ENCODE peak calls at places on chromosomes 5 and 9, in seven cellular contexts. T is brain microvascular endothelial cell; H is CD4-positive, alpha-beta memory T cell; S is fibroblast of lung; X is tibial artery; D is heart left ventricle; M is mesendoderm. G is an unnamed sample.

GRCh38 chr5:132655821-132656773 is 1.9 kb upstream of the IL13 start:
- DNase-seq in T (no peak), H (peak), S (peak), X (no peak), D (no peak), M (no peak), G (no peak)

GRCh38 chr5:181215997-181216982 is 6.8 kb upstream of the TRIM41 start:
- DNase-seq in T (no peak), H (peak), S (no peak), X (no peak), D (no peak), M (no peak), G (no peak)

GRCh38 chr5:14035859-14036440 is 91.5 kb upstream of the DNAH5 start:
- DNase-seq in T (peak), H (no peak), S (peak), X (no peak), D (peak), M (peak), G (peak)

GRCh38 chr5:103562453-103563157 is at the start of gene NUDT12:
- DNase-seq in T (peak), H (peak), S (peak), X (peak), D (peak), M (peak), G (no peak)

GRCh38 chr9:133712221-133713100 is 25.7 kb downstream of the SARDH start:
- DNase-seq in T (no peak), H (no peak), S (no peak), X (no peak), D (no peak), M (no peak), G (no peak)

GRCh38 chr5:33444542-33444941 is 3.8 kb downstream of the TARS1 start:
- DNase-seq in T (no peak), H (no peak), S (no peak), X (no peak), D (no peak), M (no peak), G (no peak)

GRCh38 chr5:76765249-76765648 is 49.3 kb downstream of the F2R start:
- DNase-seq in T (peak), H (no peak), S (peak), X (no peak), D (no peak), M (no peak), G (no peak)

GRCh38 chr5:127804886-127805426 is 101.8 kb downstream of the CCDC192 start:
- DNase-seq in T (no peak), H (no peak), S (no peak), X (no peak), D (no peak), M (no peak), G (peak)

GRCh38 chr9:75957095-75957494 is 66.6 kb downstream of the PCSK5 start:
- DNase-seq in T (no peak), H (no peak), S (no peak), X (no peak), D (no peak), M (no peak), G (no peak)

GRCh38 chr5:179871506-179871905 is 12.9 kb upstream of the MRNIP start:
- DNase-seq in T (no peak), H (no peak), S (no peak), X (no peak), D (no peak), M (no peak), G (no peak)

GRCh38 chr5:168152660-168153059 is 138.8 kb upstream of the WWC1 start:
- DNase-seq in T (no peak), H (no peak), S (no peak), X (no peak), D (no peak), M (no peak), G (peak)

GRCh38 chr9:79604149-79604548 is 32.4 kb downstream of the TLE4 start:
- DNase-seq in T (no peak), H (no peak), S (no peak), X (no peak), D (no peak), M (no peak), G (no peak)

GRCh38 chr5:173771058-173771742 is 116.9 kb upstream of the CPEB4 start:
- DNase-seq in T (no peak), H (no peak), S (no peak), X (no peak), D (no peak), M (peak), G (no peak)

GRCh38 chr5:116076496-116076895 is 8.3 kb upstream of the COMMD10 start:
- DNase-seq in T (no peak), H (no peak), S (no peak), X (no peak), D (no peak), M (no peak), G (no peak)

GRCh38 chr5:169080352-169080938 is 220.5 kb downstream of the SLIT3 start:
- DNase-seq in T (no peak), H (no peak), S (no peak), X (no peak), D (no peak), M (no peak), G (no peak)

GRCh38 chr9:5518937-5519319 is 8.6 kb downstream of the PDCD1LG2 start:
- DNase-seq in T (no peak), H (no peak), S (no peak), X (no peak), D (no peak), M (no peak), G (no peak)

GRCh38 chr5:142015781-142016533 is 3.1 kb upstream of the GNPDA1 start:
- DNase-seq in T (no peak), H (peak), S (no peak), X (no peak), D (peak), M (no peak), G (no peak)

GRCh38 chr9:111728617-111729366 is 65.9 kb downstream of the SHOC1 start:
- DNase-seq in T (peak), H (no peak), S (peak), X (no peak), D (no peak), M (no peak), G (peak)

GRCh38 chr5:167381457-167381856 is 910.0 kb upstream of the WWC1 start:
- DNase-seq in T (no peak), H (no peak), S (no peak), X (no peak), D (no peak), M (no peak), G (no peak)

GRCh38 chr9:2622361-2623045 is 916 bp downstream of the VLDLR start:
- DNase-seq in T (no peak), H (peak), S (no peak), X (no peak), D (peak), M (peak), G (no peak)

GRCh38 chr9:69811329-69811989 is 9.2 kb upstream of the CFAP95 start:
- DNase-seq in T (no peak), H (no peak), S (no peak), X (no peak), D (no peak), M (no peak), G (no peak)

GRCh38 chr9:14316574-14317304 is 2.8 kb upstream of the NFIB start:
- DNase-seq in T (no peak), H (no peak), S (no peak), X (no peak), D (no peak), M (peak), G (no peak)

GRCh38 chr5:35771839-35772238 is 84.9 kb upstream of the IL7R start:
- DNase-seq in T (no peak), H (no peak), S (no peak), X (no peak), D (no peak), M (no peak), G (no peak)

GRCh38 chr9:21873540-21874221 is 71.2 kb downstream of the MTAP start:
- DNase-seq in T (peak), H (no peak), S (peak), X (no peak), D (no peak), M (peak), G (no peak)

GRCh38 chr9:112618385-112619001 is 99.4 kb downstream of the INIP start:
- DNase-seq in T (no peak), H (no peak), S (no peak), X (no peak), D (no peak), M (no peak), G (no peak)

GRCh38 chr9:28915256-28915930 is 1342.1 kb upstream of the C9orf72 start:
- DNase-seq in T (no peak), H (no peak), S (no peak), X (no peak), D (no peak), M (no peak), G (peak)

GRCh38 chr5:1514027-1514818 is 9.5 kb downstream of the LPCAT1 start:
- DNase-seq in T (no peak), H (no peak), S (no peak), X (peak), D (peak), M (no peak), G (no peak)

GRCh38 chr5:99248066-99248465 is 319.3 kb upstream of the CHD1 start:
- DNase-seq in T (no peak), H (no peak), S (no peak), X (no peak), D (no peak), M (peak), G (no peak)

GRCh38 chr5:106862450-106863193 is 808.1 kb downstream of the EFNA5 start:
- DNase-seq in T (peak), H (no peak), S (peak), X (no peak), D (no peak), M (peak), G (no peak)

GRCh38 chr5:143086851-143087637 is 316.4 kb downstream of the NR3C1 start:
- DNase-seq in T (peak), H (no peak), S (no peak), X (no peak), D (no peak), M (peak), G (peak)

GRCh38 chr9:130445268-130445983 is 665 bp downstream of the ASS1 start:
- DNase-seq in T (no peak), H (no peak), S (peak), X (peak), D (peak), M (peak), G (no peak)

GRCh38 chr5:170442921-170443320 is 53.8 kb upstream of the KCNMB1 start:
- DNase-seq in T (no peak), H (no peak), S (no peak), X (no peak), D (no peak), M (no peak), G (no peak)

GRCh38 chr5:105956456-105957177 is 1714.1 kb downstream of the EFNA5 start:
- DNase-seq in T (no peak), H (no peak), S (peak), X (no peak), D (no peak), M (no peak), G (no peak)

GRCh38 chr5:147391781-147392180 is 118.1 kb downstream of the DPYSL3 start:
- DNase-seq in T (peak), H (no peak), S (peak), X (peak), D (no peak), M (peak), G (peak)

GRCh38 chr5:75656311-75657003 is 45.2 kb downstream of the ANKDD1B start:
- DNase-seq in T (no peak), H (no peak), S (peak), X (no peak), D (no peak), M (no peak), G (peak)

GRCh38 chr5:112921833-112922817 is at the start of gene REEP5:
- DNase-seq in T (peak), H (peak), S (peak), X (peak), D (peak), M (peak), G (no peak)

GRCh38 chr9:131290039-131290766 is 680 bp downstream of the PLPP7 start:
- DNase-seq in T (no peak), H (no peak), S (no peak), X (no peak), D (no peak), M (no peak), G (no peak)

GRCh38 chr5:168288349-168289245 is 2.8 kb upstream of the WWC1 start:
- DNase-seq in T (no peak), H (no peak), S (no peak), X (no peak), D (no peak), M (peak), G (peak)

GRCh38 chr5:110115485-110115884 is 425.8 kb downstream of the MAN2A1 start:
- DNase-seq in T (no peak), H (no peak), S (no peak), X (no peak), D (no peak), M (no peak), G (no peak)

GRCh38 chr5:100846722-100847121 is 56.4 kb downstream of the ST8SIA4 start:
- DNase-seq in T (no peak), H (no peak), S (peak), X (no peak), D (no peak), M (no peak), G (no peak)
- H3K27ac ChIP-seq in T (no peak), H (no peak), S (no peak), X (no peak), D (no peak), M (no peak), G (no peak)

GRCh38 chr5:72485366-72486052 is 21.7 kb downstream of the ZNF366 start:
- DNase-seq in T (no peak), H (no peak), S (no peak), X (no peak), D (no peak), M (no peak), G (peak)
- H3K27ac ChIP-seq in T (no peak), H (no peak), S (no peak), X (peak), D (no peak), M (no peak), G (peak)

GRCh38 chr5:139640432-139641115 is 7.6 kb upstream of the CXXC5 start:
- DNase-seq in T (no peak), H (no peak), S (no peak), X (peak), D (no peak), M (no peak), G (no peak)
- H3K27ac ChIP-seq in T (no peak), H (no peak), S (no peak), X (no peak), D (no peak), M (no peak), G (no peak)

GRCh38 chr5:150321784-150322183 is 19.1 kb upstream of the ARSI start:
- DNase-seq in T (no peak), H (no peak), S (peak), X (no peak), D (no peak), M (no peak), G (peak)

GRCh38 chr5:150321211-150321610 is 18.5 kb upstream of the ARSI start:
- DNase-seq in T (no peak), H (no peak), S (no peak), X (no peak), D (no peak), M (no peak), G (no peak)

GRCh38 chr5:150323819-150324218 is 21.1 kb upstream of the ARSI start:
- DNase-seq in T (no peak), H (no peak), S (no peak), X (no peak), D (no peak), M (no peak), G (no peak)

GRCh38 chr5:150323092-150323491 is 20.4 kb upstream of the ARSI start:
- DNase-seq in T (no peak), H (no peak), S (peak), X (no peak), D (no peak), M (no peak), G (no peak)

DNA sequence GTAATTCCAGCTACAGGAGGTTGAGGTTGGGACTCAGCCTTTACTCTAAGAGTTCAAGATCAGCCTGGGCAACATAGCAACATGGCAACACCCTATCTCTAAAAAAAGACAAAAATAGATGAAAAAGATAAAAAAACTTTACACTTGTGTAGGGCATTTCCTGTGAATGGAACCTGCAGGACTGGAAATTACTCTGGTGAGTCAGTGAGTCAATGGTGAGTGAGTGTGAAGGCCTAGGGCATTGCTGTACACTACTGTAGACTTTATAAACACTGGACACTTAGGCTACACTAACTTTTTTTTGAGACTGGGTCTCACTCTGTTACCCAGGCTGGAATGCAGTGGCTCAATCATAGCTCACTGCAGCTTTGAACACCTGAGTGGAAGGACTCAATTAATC is 19.5 kb upstream of the ARSI start:
- DNase-seq in T (peak), H (no peak), S (peak), X (no peak), D (no peak), M (no peak), G (peak)
- H3K27ac ChIP-seq in T (no peak), H (no peak), S (no peak), X (no peak), D (no peak), M (no peak), G (peak)

GRCh38 chr9:121721770-121722169 is 70.3 kb downstream of the DAB2IP start:
- DNase-seq in T (no peak), H (no peak), S (peak), X (no peak), D (peak), M (no peak), G (no peak)

GRCh38 chr9:121718063-121718462 is 66.6 kb downstream of the DAB2IP start:
- DNase-seq in T (no peak), H (no peak), S (peak), X (no peak), D (no peak), M (no peak), G (no peak)

GRCh38 chr9:121718501-121718900 is 67.1 kb downstream of the DAB2IP start:
- DNase-seq in T (no peak), H (no peak), S (no peak), X (no peak), D (no peak), M (peak), G (no peak)

GRCh38 chr9:121720311-121720991 is 69.0 kb downstream of the DAB2IP start:
- DNase-seq in T (no peak), H (no peak), S (no peak), X (no peak), D (no peak), M (no peak), G (peak)

DNA sequence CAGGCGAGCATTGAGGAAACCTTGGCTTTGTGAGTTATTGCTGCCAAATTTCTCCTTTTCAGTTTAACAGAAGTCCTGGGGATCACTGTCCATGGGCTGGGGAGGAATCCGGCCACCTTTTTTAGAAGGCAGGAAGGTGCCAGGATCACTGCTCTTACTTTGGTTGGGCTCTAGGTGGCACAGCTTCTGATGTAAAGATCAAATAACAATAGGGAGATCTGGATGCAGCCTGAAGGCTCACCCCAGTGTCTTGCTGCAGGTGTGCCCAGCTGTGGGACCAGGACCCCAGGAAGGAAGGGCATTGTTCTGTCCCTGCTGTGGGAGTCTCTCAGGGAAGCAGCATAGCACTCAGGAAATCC is 69.5 kb downstream of the DAB2IP start:
- DNase-seq in T (no peak), H (no peak), S (no peak), X (no peak), D (no peak), M (no peak), G (no peak)
- H3K27ac ChIP-seq in T (no peak), H (no peak), S (no peak), X (peak), D (peak), M (no peak), G (peak)

DNA sequence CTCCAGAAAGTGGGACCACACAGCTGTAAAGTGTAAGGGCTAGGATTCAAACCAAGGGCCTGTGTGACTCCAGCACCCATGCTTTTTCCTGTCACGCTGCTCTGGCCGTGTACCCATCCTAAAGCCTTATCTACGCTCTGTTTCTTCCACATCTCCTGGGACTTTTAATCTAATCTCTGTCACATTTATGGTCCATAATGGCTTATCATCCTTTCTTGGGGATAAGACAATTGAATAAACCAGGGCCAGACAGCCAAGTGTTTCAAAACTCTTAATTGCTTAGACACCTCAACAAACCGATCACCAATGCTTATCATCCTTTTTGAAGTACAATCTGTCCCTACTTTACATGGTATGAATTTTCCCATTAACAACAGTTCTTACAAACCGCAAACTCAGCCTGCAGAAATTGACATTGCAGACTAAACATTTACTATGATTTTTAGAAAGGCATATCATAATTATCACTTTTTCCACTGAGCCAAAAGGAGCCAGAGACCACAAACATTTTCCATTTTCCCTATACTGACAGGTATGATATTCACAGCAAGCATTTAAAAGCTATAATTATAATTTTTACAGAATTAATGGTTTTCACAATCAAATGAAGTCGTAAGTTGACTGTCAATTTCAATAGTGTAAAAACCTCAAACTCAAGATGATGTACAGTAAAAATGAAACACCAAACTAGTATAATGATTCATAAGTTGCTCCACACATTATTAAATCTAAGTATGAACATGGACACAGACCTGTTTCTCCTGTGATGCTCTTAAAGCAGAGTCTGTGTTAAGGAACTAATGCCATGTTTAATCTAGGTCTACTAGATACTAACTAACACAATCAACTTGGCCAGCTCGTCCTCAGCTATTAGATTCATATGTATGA is 99.5 kb downstream of the FBXW11 start:
- DNase-seq in T (no peak), H (no peak), S (no peak), X (no peak), D (no peak), M (peak), G (no peak)
- H3K27ac ChIP-seq in T (no peak), H (no peak), S (no peak), X (no peak), D (no peak), M (no peak), G (no peak)

GRCh38 chr9:118962426-118962825 is 406.8 kb downstream of the BRINP1 start:
- DNase-seq in T (no peak), H (no peak), S (no peak), X (no peak), D (no peak), M (peak), G (no peak)
- H3K27ac ChIP-seq in T (no peak), H (no peak), S (peak), X (no peak), D (no peak), M (no peak), G (no peak)

DNA sequence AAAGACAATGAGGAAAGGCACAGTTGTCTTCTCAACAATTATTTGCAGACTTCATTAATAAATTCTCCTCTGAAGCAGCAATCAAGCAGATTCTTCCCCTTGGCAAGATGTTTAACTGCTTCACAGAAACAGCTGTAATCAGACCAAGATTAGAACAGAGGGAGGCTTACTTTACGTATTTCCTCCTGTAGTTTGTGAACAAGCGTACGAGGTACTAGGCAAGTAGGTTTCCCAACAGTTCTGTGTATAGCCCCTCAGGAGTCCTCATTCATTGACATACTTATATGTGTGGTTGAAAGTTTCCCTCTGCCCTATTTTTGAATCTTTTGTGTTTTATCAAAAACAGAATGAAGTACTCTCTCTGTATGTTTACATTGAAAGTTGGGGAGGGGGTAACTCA is 128.0 kb downstream of the SPATA31D1 start:
- DNase-seq in T (no peak), H (no peak), S (peak), X (no peak), D (no peak), M (no peak), G (no peak)
- H3K27ac ChIP-seq in T (no peak), H (no peak), S (no peak), X (no peak), D (no peak), M (no peak), G (no peak)